ENCODE peak calls at places on chromosomes 16 and 17, in eight cellular contexts. Y, D, L, O, F, H, A and T are unnamed samples.
A peak's percentile ranks its signal among the peaks of the same experiment; 100 is the strongest.

GRCh38 chr17:59616253-59616920 is 3.3 kb upstream of the CLTC start:
- DNase-seq in A (no peak), Y (no peak), L (no peak), F (no peak), O (no peak), D (no peak), H (no peak), T (no peak)

GRCh38 chr16:12288537-12289174 is 312.1 kb downstream of the SNX29 start:
- DNase-seq in H (no peak), D (no peak), O (no peak), A (no peak), F (no peak), Y (no peak), L (no peak), T (no peak)

GRCh38 chr17:57607553-57608120 is 137.5 kb downstream of the CCDC182 start:
- DNase-seq in D (peak; percentile 50), A (no peak), F (no peak), Y (no peak), H (no peak), O (no peak), L (no peak), T (no peak)

GRCh38 chr16:27460663-27461482 is 58.9 kb downstream of the IL21R start:
- DNase-seq in O (no peak), L (no peak), D (peak; percentile 79), F (no peak), Y (no peak), A (no peak), H (no peak), T (no peak)

GRCh38 chr17:43349142-43349541 is 49.7 kb upstream of the ARL4D start:
- DNase-seq in F (no peak), A (no peak), H (no peak), Y (no peak), L (no peak), D (no peak), O (no peak), T (no peak)

GRCh38 chr17:73585583-73585982 is 58.7 kb downstream of the SDK2 start:
- DNase-seq in F (no peak), L (no peak), A (no peak), Y (peak; percentile 78), D (no peak), H (no peak), O (no peak), T (no peak)

GRCh38 chr17:6413073-6413472 is 21.8 kb downstream of the AIPL1 start:
- DNase-seq in A (no peak), L (no peak), D (no peak), Y (peak; percentile 59), O (peak; percentile 71), H (no peak), F (no peak), T (no peak)

GRCh38 chr16:18039931-18040330 is 296.6 kb downstream of the NPIPA8 start:
- DNase-seq in Y (no peak), O (no peak), D (no peak), L (no peak), A (no peak), H (no peak), F (peak; percentile 16), T (no peak)

GRCh38 chr17:80455328-80455710 is 21.1 kb downstream of the NPTX1 start:
- DNase-seq in O (peak; percentile 15), H (peak; percentile 13), F (no peak), A (no peak), D (peak; percentile 89), Y (peak; percentile 64), L (no peak), T (peak; percentile 61)

GRCh38 chr17:19453296-19453695 is 42.3 kb downstream of the RNF112 start:
- DNase-seq in L (no peak), F (no peak), O (no peak), Y (no peak), H (no peak), A (no peak), D (no peak), T (no peak)

GRCh38 chr16:23729503-23730424 is 16.7 kb upstream of the ERN2 start:
- DNase-seq in A (peak; percentile 83), F (peak; percentile 30), Y (no peak), O (no peak), D (no peak), L (no peak), H (no peak), T (no peak)

GRCh38 chr16:48526058-48526957 is 83.7 kb downstream of the N4BP1 start:
- DNase-seq in D (peak; percentile 31), Y (peak; percentile 58), H (no peak), L (no peak), F (no peak), A (peak; percentile 80), O (peak; percentile 51), T (no peak)

GRCh38 chr16:49484454-49484853 is 110.8 kb downstream of the C16orf78 start:
- DNase-seq in L (no peak), O (peak; percentile 71), A (peak; percentile 65), Y (peak; percentile 81), H (no peak), D (peak; percentile 88), F (no peak), T (peak; percentile 85)

GRCh38 chr16:19853973-19854876 is 30.4 kb downstream of the GPRC5B start:
- DNase-seq in F (no peak), H (no peak), A (no peak), O (no peak), L (no peak), D (no peak), Y (no peak), T (no peak)

GRCh38 chr17:40524243-40524965 is 23.0 kb upstream of the TNS4 start:
- DNase-seq in A (no peak), F (no peak), D (peak; percentile 20), L (no peak), H (no peak), Y (no peak), O (no peak), T (no peak)

GRCh38 chr16:67154578-67155304 is 3.9 kb upstream of the B3GNT9 start:
- DNase-seq in H (no peak), L (no peak), O (no peak), A (no peak), Y (no peak), D (no peak), F (no peak), T (no peak)

GRCh38 chr16:80107900-80108299 is 432.9 kb upstream of the DYNLRB2 start:
- DNase-seq in F (no peak), H (no peak), O (no peak), L (no peak), D (no peak), A (no peak), Y (no peak), T (no peak)

GRCh38 chr17:19022128-19022527 is 17.6 kb upstream of the FAM83G start:
- DNase-seq in A (no peak), H (no peak), O (no peak), D (peak; percentile 43), Y (no peak), F (no peak), L (no peak), T (no peak)

GRCh38 chr16:53183442-53183841 is 128.7 kb downstream of the CHD9 start:
- DNase-seq in F (no peak), D (no peak), O (no peak), Y (no peak), H (no peak), A (no peak), L (no peak), T (no peak)

GRCh38 chr16:57184113-57184512 is 1.7 kb downstream of the PSME3IP1 start:
- DNase-seq in A (no peak), L (no peak), D (no peak), F (no peak), H (no peak), Y (no peak), O (no peak), T (no peak)

GRCh38 chr16:57689772-57690558 is 4.6 kb upstream of the DRC7 start:
- DNase-seq in F (peak; percentile 92), Y (peak; percentile 62), O (no peak), A (no peak), L (no peak), H (no peak), D (no peak), T (no peak)

GRCh38 chr16:45454-45853 is 8.0 kb downstream of the POLR3K start:
- DNase-seq in F (no peak), D (no peak), Y (no peak), A (no peak), O (no peak), L (no peak), H (no peak), T (no peak)

GRCh38 chr17:31067699-31068184 is 27.0 kb upstream of the NF1 start:
- DNase-seq in Y (no peak), A (no peak), L (no peak), O (no peak), D (no peak), F (no peak), H (no peak), T (no peak)

GRCh38 chr17:56173026-56173425 is 19.8 kb downstream of the ANKFN1 start:
- DNase-seq in H (no peak), F (no peak), A (no peak), O (no peak), Y (no peak), D (no peak), L (no peak), T (no peak)
- H3K27ac ChIP-seq in H (no peak overlapping the region), F (peak overlapping the region; percentile 75), A (no peak overlapping the region), O (no peak overlapping the region), Y (no peak overlapping the region), D (no peak overlapping the region), L (no peak overlapping the region), T (peak overlapping the region; percentile 55)

DNA sequence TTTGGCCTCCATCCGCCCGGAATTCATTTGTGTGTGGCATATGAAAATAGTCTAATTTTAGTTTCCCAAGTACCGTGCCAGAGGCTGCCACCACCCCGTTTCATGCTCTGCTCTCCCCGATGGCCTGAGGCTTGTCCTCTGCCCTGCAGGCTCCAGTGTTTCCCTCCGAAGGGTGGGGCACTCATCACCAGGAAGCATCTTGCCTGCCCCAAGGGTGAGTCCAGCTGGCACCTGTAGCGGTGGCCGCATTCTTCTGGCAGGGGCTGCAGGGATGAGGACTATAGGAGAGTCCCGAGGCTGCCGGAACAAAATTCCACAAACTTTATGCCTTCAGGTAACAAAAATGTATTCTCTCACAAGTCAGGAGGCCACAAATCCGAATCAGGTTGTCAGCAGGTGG is 23.1 kb upstream of the CMIP start:
- DNase-seq in H (no peak), O (no peak), F (no peak), Y (no peak), L (no peak), A (peak; percentile 58), D (no peak), T (no peak)
- H3K9me3 ChIP-seq in H (no peaks in the 10 kb centered on the region), O (no peaks in the 10 kb centered on the region), F (no peaks in the 10 kb centered on the region), Y (no peaks in the 10 kb centered on the region), L (no peaks in the 10 kb centered on the region), A (no peaks in the 10 kb centered on the region), D (no peaks in the 10 kb centered on the region), T (no peaks in the 10 kb centered on the region)

GRCh38 chr17:48997827-48998556 is 807 bp downstream of the IGF2BP1 start:
- DNase-seq in D (no peak), L (peak; percentile 77), A (no peak), Y (peak; percentile 35), H (no peak), O (no peak), F (no peak), T (peak; percentile 48)
- H3K27ac ChIP-seq in D (no peak overlapping the region), L (no peak overlapping the region), A (no peak overlapping the region), Y (peak overlapping the region; percentile 82), H (no peak overlapping the region), O (no peak overlapping the region), F (no peak overlapping the region), T (no peak overlapping the region)

DNA sequence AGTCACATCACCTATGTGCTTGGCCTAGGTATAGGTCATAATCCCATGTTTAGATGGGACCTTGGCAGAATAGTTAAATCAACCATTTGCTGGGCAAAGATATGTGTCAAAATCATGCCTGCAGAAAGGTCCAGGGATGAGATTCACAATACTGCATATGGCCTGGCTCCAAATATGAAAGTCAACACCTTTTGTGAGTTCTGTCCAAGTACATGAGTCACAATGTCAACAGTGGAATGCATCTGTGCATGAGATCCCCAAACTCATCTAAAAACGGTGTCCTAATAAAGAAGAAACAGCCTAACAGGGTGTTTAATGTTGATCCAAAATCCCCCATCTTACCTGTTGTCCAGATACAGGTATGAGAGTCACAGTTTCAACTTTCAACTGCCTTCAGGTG is 1847.5 kb downstream of the TP53TG3F start:
- DNase-seq in O (no peak), F (no peak), A (no peak), L (no peak), H (no peak), Y (no peak), D (no peak), T (no peak)
- H3K9me3 ChIP-seq in O (no peaks in the 10 kb centered on the region), F (peaks cover 2% of the 10 kb centered on the region), A (peaks cover 4% of the 10 kb centered on the region), L (no peaks in the 10 kb centered on the region), H (peaks cover 11% of the 10 kb centered on the region), Y (no peaks in the 10 kb centered on the region), D (no peaks in the 10 kb centered on the region), T (no peaks in the 10 kb centered on the region)